ENCODE peak calls at places on chromosome 11, in eight cellular contexts. Y, N, J, T, M, X, F and Q are unnamed samples.

GRCh38 chr11:115691030-115691429 is 186.8 kb upstream of the CADM1 start:
- DNase-seq in T (no peak), Y (no peak), J (no peak), M (no peak), X (no peak), F (no peak), N (no peak), Q (no peak)

GRCh38 chr11:96465537-96465936 is 75.7 kb downstream of the JRKL start:
- DNase-seq in J (no peak), F (no peak), T (no peak), N (no peak), M (no peak), Y (no peak), X (no peak), Q (no peak)

GRCh38 chr11:68751331-68751856 is at the start of gene TESMIN:
- DNase-seq in X (peak; percentile 85), Y (peak; percentile 96), F (peak; percentile 99), T (no peak), M (peak; percentile 87), N (peak; percentile 97), J (peak; percentile 90), Q (peak; percentile 4)

GRCh38 chr11:46693597-46694012 is 6.8 kb downstream of the ARHGAP1 start:
- DNase-seq in F (no peak), M (no peak), J (no peak), N (no peak), X (no peak), Y (no peak), T (peak; percentile 63), Q (no peak)

GRCh38 chr11:14342906-14343305 is 16.1 kb downstream of the RRAS2 start:
- DNase-seq in X (no peak), N (no peak), J (no peak), Y (no peak), F (no peak), M (no peak), T (no peak), Q (peak; percentile 48)

GRCh38 chr11:6856871-6857270 is 6.0 kb upstream of the OR10A2 start:
- DNase-seq in F (no peak), T (no peak), N (no peak), J (no peak), Y (no peak), X (no peak), M (peak; percentile 2), Q (no peak)

GRCh38 chr11:109939176-109939810 is 153.9 kb upstream of the ZC3H12C start:
- DNase-seq in X (no peak), F (peak; percentile 41), N (peak; percentile 11), M (peak; percentile 80), J (no peak), T (peak; percentile 65), Y (no peak), Q (peak; percentile 51)

GRCh38 chr11:1827095-1827797 is 7.5 kb upstream of the SYT8 start:
- DNase-seq in M (no peak), J (no peak), N (peak; percentile 71), Y (no peak), X (no peak), F (peak; percentile 94), T (peak; percentile 41), Q (no peak)

GRCh38 chr11:2280208-2280607 is 9.8 kb upstream of the ASCL2 start:
- DNase-seq in N (no peak), F (no peak), T (no peak), J (no peak), M (no peak), X (no peak), Y (no peak), Q (no peak)

GRCh38 chr11:132595711-132596111 is 936.6 kb downstream of the OPCML start:
- DNase-seq in X (no peak), T (no peak), F (no peak), Y (no peak), M (peak; percentile 84), J (no peak), N (no peak), Q (no peak)

GRCh38 chr11:134581966-134582787 is 170.1 kb upstream of the B3GAT1 start:
- DNase-seq in Y (no peak), F (no peak), M (no peak), T (no peak), J (no peak), X (no peak), N (no peak), Q (no peak)

GRCh38 chr11:93741882-93742226 is 382 bp downstream of the C11orf54 start:
- DNase-seq in N (peak; percentile 72), M (peak; percentile 68), T (peak; percentile 17), Y (no peak), X (no peak), F (no peak), J (no peak), Q (no peak)

GRCh38 chr11:24324211-24324610 is 172.6 kb upstream of the LUZP2 start:
- DNase-seq in M (no peak), J (no peak), X (no peak), N (no peak), F (no peak), Y (no peak), T (no peak), Q (no peak)

GRCh38 chr11:77710358-77710757 is 72.8 kb upstream of the CLNS1A start:
- DNase-seq in J (no peak), M (no peak), Y (no peak), X (no peak), F (no peak), T (no peak), N (no peak), Q (peak; percentile 1)

GRCh38 chr11:120652705-120653335 is 141.3 kb downstream of the GRIK4 start:
- DNase-seq in Y (no peak), T (no peak), F (no peak), X (no peak), N (no peak), J (no peak), M (no peak), Q (no peak)

GRCh38 chr11:27401760-27402316 is 38.8 kb upstream of the CCDC34 start:
- DNase-seq in M (peak; percentile 2), F (no peak), J (no peak), X (no peak), T (no peak), N (no peak), Y (no peak), Q (no peak)

GRCh38 chr11:27839226-27839913 is 139.1 kb upstream of the BDNF start:
- DNase-seq in N (no peak), F (no peak), X (no peak), T (peak; percentile 16), J (no peak), M (peak; percentile 7), Y (no peak), Q (no peak)

GRCh38 chr11:75103380-75104026 is 6.8 kb upstream of the OR2AT4 start:
- DNase-seq in M (no peak), X (no peak), F (no peak), Y (no peak), N (no peak), T (peak; percentile 41), J (no peak), Q (peak; percentile 33)

GRCh38 chr11:30583505-30584280 is 2.5 kb downstream of the MPPED2 start:
- DNase-seq in X (no peak), Y (no peak), T (no peak), N (peak; percentile 9), J (no peak), M (peak; percentile 38), F (no peak), Q (no peak)

GRCh38 chr11:13118194-13118593 is 109.1 kb downstream of the RASSF10 start:
- DNase-seq in F (peak; percentile 93), Y (no peak), J (no peak), N (no peak), T (peak; percentile 97), X (no peak), M (no peak), Q (peak; percentile 83)

GRCh38 chr11:134402910-134403309 is 9.1 kb downstream of the B3GAT1 start:
- DNase-seq in T (no peak), X (no peak), Y (no peak), M (no peak), F (no peak), J (no peak), N (no peak), Q (no peak)

GRCh38 chr11:74570266-74571061 is 21.9 kb upstream of the POLD3 start:
- DNase-seq in N (peak; percentile 66), T (peak; percentile 28), J (no peak), M (peak; percentile 77), F (no peak), Y (peak; percentile 10), X (no peak), Q (no peak)

GRCh38 chr11:8265681-8266241 is 2.1 kb upstream of the LMO1 start:
- DNase-seq in X (no peak), M (peak; percentile 59), Y (no peak), N (no peak), T (no peak), F (peak; percentile 6), J (no peak), Q (no peak)

GRCh38 chr11:39236916-39237315 is 2222.5 kb downstream of the LRRC4C start:
- DNase-seq in M (peak; percentile 11), N (no peak), J (no peak), F (no peak), Y (no peak), X (no peak), T (no peak), Q (no peak)